ENCODE peak calls at places on chromosomes 12 and 14, in ten cellular contexts. E, B, Z, O, V, K, S, L, J and Y are unnamed samples.

GRCh38 chr12:26746315-26746714 is 86.7 kb downstream of the ITPR2 start:
- DNase-seq in J (peak), Z (peak), S (no peak), E (no peak), L (peak), O (no peak), V (no peak), B (no peak), K (no peak), Y (no peak)

GRCh38 chr12:64616221-64616620 is 5.9 kb downstream of the RASSF3 start:
- DNase-seq in L (peak), B (no peak), J (no peak), O (no peak), K (no peak), Z (no peak), V (no peak), E (no peak), S (no peak), Y (no peak)

GRCh38 chr12:58710896-58711295 is 209.4 kb downstream of the LRIG3 start:
- DNase-seq in E (no peak), V (no peak), L (no peak), O (no peak), S (no peak), B (no peak), J (no peak), K (no peak), Z (peak), Y (no peak)

GRCh38 chr14:68539311-68539737 is 253.5 kb downstream of the ZFP36L1 start:
- DNase-seq in V (no peak), L (no peak), E (no peak), Z (no peak), O (no peak), K (no peak), B (no peak), S (no peak), J (no peak), Y (no peak)

GRCh38 chr12:76820888-76821482 is 57.1 kb downstream of the ZDHHC17 start:
- DNase-seq in B (peak), E (no peak), L (peak), V (peak), Z (peak), K (peak), S (no peak), O (peak), J (peak), Y (no peak)

GRCh38 chr12:39618701-39619100 is 902 bp downstream of the ABCD2 start:
- DNase-seq in S (no peak), B (no peak), L (no peak), V (no peak), Z (no peak), J (no peak), E (no peak), O (no peak), K (no peak), Y (no peak)

GRCh38 chr12:70756118-70756517 is 118.9 kb upstream of the PTPRB start:
- DNase-seq in J (peak), L (no peak), V (no peak), O (no peak), Z (peak), K (no peak), S (no peak), B (no peak), E (no peak), Y (no peak)

GRCh38 chr14:72716471-72716870 is 177.4 kb downstream of the DPF3 start:
- DNase-seq in L (no peak), Z (no peak), O (no peak), E (no peak), S (no peak), B (no peak), J (no peak), K (no peak), V (no peak), Y (no peak)

GRCh38 chr14:56733396-56733795 is 76.9 kb downstream of the OTX2 start:
- DNase-seq in K (no peak), V (no peak), Z (no peak), B (peak), E (no peak), L (no peak), S (no peak), O (no peak), J (no peak), Y (no peak)